ENCODE peak calls at places on chromosomes 3 and 15, in five cellular contexts. S is lung, P is cardiac muscle cell, R is body of pancreas, M is neural crest cell. H is an unnamed sample.

GRCh38 chr3:64238971-64239667 is 13.9 kb upstream of the PRICKLE2 start:
- DNase-seq in S (peak; percentile 38), P (peak; percentile 98), R (peak; percentile 61), M (no peak), H (no peak)

GRCh38 chr3:116863270-116863770 is 153.7 kb downstream of the TUSC7 start:
- DNase-seq in S (no peak), P (no peak), R (no peak), M (no peak), H (no peak)

GRCh38 chr3:88480822-88481221 is 331.1 kb downstream of the C3orf38 start:
- DNase-seq in S (no peak), P (peak; percentile 1), R (no peak), M (no peak), H (no peak)

GRCh38 chr3:11136871-11137626 is 17.2 kb upstream of the HRH1 start:
- DNase-seq in S (peak; percentile 47), P (peak; percentile 99), R (peak; percentile 31), M (no peak), H (no peak)

GRCh38 chr3:177333535-177334495 is 136.5 kb upstream of the TBL1XR1 start:
- DNase-seq in S (peak; percentile 30), P (peak; percentile 72), R (peak; percentile 48), M (no peak), H (no peak)

GRCh38 chr3:128889139-128889894 is 9.9 kb downstream of the ACAD9 start:
- DNase-seq in S (no peak), P (no peak), R (no peak), M (no peak), H (no peak)

GRCh38 chr15:40928975-40929729 is at the start of gene DLL4:
- DNase-seq in S (peak; percentile 78), P (peak; percentile 50), R (peak; percentile 69), M (peak; percentile 41), H (peak; percentile 71)

GRCh38 chr15:92797168-92798052 is 102.7 kb upstream of the CHD2 start:
- DNase-seq in S (no peak), P (peak; percentile 86), R (peak; percentile 84), M (no peak), H (peak; percentile 83)

GRCh38 chr15:70142322-70143191 is 44.8 kb upstream of the TLE3 start:
- DNase-seq in S (peak; percentile 44), P (peak; percentile 92), R (peak; percentile 46), M (no peak), H (peak; percentile 20)

GRCh38 chr3:187628169-187628568 is 42.0 kb downstream of the SST start:
- DNase-seq in S (no peak), P (no peak), R (no peak), M (no peak), H (peak; percentile 10)

GRCh38 chr3:121956363-121956762 is 62.2 kb downstream of the SLC15A2 start:
- DNase-seq in S (no peak), P (no peak), R (no peak), M (no peak), H (no peak)

GRCh38 chr3:70832035-70832795 is 519.8 kb upstream of the MDFIC2 start:
- DNase-seq in S (no peak), P (peak; percentile 88), R (peak; percentile 30), M (no peak), H (no peak)

GRCh38 chr3:187997490-187997889 is 156.5 kb upstream of the LPP start:
- DNase-seq in S (no peak), P (no peak), R (no peak), M (no peak), H (no peak)

GRCh38 chr3:38002291-38002876 is 11.8 kb downstream of the VILL start:
- DNase-seq in S (no peak), P (no peak), R (no peak), M (no peak), H (no peak)

GRCh38 chr15:35312355-35312754 is 227.3 kb upstream of the NANOGP8 start:
- DNase-seq in S (no peak), P (peak; percentile 22), R (no peak), M (no peak), H (no peak)

GRCh38 chr3:38458796-38459498 is 5.3 kb downstream of the ACVR2B start:
- DNase-seq in S (peak; percentile 69), P (peak; percentile 39), R (peak; percentile 90), M (no peak), H (no peak)

GRCh38 chr15:46034755-46035154 is 399.9 kb downstream of the SQOR start:
- DNase-seq in S (no peak), P (no peak), R (no peak), M (no peak), H (no peak)

GRCh38 chr15:73009306-73010091 is 42.8 kb upstream of the NEO1 start:
- DNase-seq in S (no peak), P (no peak), R (no peak), M (no peak), H (no peak)

GRCh38 chr15:62844564-62845235 is 197.8 kb upstream of the TPM1 start:
- DNase-seq in S (no peak), P (no peak), R (no peak), M (no peak), H (no peak)

DNA sequence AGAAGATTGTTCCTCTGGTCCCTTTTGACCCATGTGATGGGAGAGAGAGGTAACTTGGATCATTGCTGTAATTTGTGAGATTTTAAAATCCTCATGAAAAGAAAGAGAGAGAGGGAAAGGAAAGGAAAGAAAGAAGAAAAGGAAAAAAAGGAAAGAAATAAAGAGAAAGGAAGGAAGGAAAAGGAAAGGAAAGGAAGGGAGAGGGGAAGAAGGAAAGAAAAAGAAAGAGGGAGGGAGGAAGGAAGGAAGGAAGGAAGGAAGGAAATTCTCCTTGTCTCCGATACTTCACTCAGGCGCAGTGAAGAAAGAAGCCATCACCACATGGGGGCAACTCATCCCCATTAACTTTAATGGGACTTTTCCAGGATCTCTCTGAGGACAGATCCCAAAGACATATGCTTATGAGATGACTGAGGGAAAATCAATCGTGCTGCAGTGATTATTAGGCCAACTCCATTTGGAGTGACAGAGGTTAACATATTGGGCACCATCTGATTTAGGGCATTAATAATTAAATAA is 123.0 kb downstream of the MEGF11 start:
- DNase-seq in S (no peak), P (peak; percentile 6), R (no peak), M (no peak), H (no peak)
- TF ChIP-seq CTCF in S (no peak), P (peak; percentile 15), R (no peak), M (no peak), H (no peak)

DNA sequence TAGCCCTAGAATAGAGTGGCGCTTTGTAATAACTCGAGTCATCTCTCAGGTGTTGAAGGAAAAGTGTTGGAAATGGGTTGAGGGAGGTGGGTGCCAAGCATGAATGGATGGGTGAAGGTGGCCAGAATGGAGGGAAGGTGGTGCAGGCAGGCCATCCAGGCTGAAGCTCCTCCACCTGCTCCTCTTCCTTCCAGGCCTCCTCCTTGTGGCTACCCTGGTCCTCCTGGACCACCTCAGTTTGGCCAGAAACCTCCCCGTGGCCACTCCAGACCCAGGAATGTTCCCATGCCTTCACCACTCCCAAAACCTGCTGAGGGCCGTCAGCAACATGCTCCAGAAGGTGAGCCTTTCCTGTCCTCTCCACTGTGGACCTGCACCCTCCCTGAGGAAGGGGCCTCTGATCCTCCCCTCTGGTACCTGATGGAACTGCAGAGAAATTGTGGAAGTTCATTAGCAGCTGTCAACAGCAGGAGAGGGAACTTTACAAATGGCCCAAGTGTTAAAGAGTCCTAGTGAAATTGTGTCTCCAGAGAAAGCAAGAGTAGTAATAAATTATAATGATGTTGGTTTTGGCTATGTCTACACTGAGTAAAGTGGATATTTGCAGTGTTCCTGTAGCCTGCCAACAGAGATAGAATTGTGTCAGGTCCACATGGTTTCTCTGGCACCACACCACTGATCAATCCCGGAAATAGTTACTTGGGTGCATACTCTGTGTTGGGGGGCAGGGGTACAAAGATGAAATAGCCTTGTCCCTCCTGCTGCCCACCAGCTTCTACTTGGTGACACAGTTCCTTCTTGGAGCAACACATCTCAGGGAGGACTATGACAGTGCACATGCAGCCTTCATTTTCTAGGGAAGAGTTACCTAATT is 1.6 kb downstream of the IL12A start:
- DNase-seq in S (no peak), P (no peak), R (no peak), M (no peak), H (no peak)
- TF ChIP-seq CTCF in S (no peak), P (peak; percentile 8), R (no peak), M (no peak), H (no peak)

DNA sequence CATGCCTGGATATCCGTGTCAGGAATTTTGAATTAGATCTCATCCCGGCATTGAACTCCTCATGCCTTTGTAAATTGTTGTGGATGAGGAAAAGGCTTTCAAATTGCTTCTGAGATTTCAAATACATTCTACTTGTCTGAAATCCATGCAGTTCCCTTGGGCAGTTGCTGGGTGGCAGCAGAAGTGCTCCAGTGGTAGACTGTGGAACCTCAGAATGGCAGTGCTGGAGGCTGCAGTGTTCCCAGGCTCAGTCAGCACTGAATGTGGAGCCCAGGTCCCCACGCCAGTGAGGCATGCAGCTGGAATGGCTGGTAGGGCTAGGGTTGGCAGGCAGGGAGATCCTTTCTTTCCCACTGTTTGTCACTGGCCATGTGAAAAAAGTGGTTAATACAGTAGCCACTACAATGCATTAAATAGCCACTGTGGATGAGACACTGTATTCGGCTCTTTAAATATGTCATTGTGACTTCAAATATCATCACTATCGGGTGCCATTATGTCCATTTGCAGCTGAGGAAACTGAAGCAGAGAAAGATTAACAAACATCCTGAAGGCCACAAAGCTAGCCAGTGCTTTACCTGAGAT is 98.6 kb downstream of the TPRG1 start:
- DNase-seq in S (peak; percentile 54), P (peak; percentile 87), R (peak; percentile 75), M (peak; percentile 4), H (peak; percentile 82)
- TF ChIP-seq CTCF in S (peak; percentile 17), P (peak; percentile 83), R (peak; percentile 49), M (peak; percentile 69), H (peak; percentile 71)

DNA sequence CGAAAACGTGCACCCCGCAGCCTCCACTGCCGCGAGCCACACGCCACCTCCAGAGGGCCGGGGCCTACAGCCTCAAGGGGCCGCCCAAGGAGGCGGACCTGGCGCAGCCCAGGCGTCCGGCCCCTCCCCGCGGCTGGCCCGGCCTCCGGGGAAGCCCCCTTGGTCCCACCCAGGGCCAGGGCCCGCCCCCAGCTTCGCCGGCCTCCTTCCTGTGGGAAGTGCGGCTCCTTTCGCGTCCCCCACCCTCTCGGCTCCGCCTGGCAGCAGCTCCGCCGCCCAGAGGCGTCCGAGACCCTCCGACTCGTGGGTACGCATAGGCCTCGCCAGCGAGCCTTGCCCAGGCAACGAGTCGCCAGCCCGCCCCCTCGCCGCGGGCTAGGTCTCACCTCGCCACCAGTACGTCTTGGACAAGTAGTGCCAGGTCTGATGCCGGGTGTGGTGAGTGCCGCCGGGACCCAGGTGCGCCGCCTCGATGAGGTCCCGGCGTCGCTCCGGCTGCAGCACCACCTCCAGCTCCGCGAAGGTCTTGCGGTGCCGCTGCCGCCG is 640 bp downstream of the ZBTB11 start:
- DNase-seq in S (peak; percentile 95), P (peak; percentile 98), R (peak; percentile 93), M (peak; percentile 92), H (peak; percentile 98)
- TF ChIP-seq CTCF in S (no peak), P (no peak), R (no peak), M (no peak), H (peak; percentile 16)

GRCh38 chr3:58659051-58659675 is 7.4 kb downstream of the FAM3D start:
- DNase-seq in S (no peak), P (peak; percentile 72), R (peak; percentile 64), M (no peak), H (no peak)
- TF ChIP-seq CTCF in S (no peak), P (peak; percentile 55), R (peak; percentile 29), M (peak; percentile 46), H (no peak)

GRCh38 chr15:85414495-85414894 is 34.1 kb downstream of the AKAP13 start:
- DNase-seq in S (no peak), P (peak; percentile 55), R (no peak), M (no peak), H (peak; percentile 50)
- TF ChIP-seq CTCF in S (no peak), P (peak; percentile 25), R (no peak), M (no peak), H (peak; percentile 22)

GRCh38 chr15:58438956-58439355 is 7.2 kb downstream of the LIPC start:
- DNase-seq in S (no peak), P (peak; percentile 73), R (peak; percentile 60), M (peak; percentile 14), H (peak; percentile 46)
- TF ChIP-seq CTCF in S (no peak), P (peak; percentile 38), R (no peak), M (peak; percentile 50), H (peak; percentile 17)

GRCh38 chr3:173993299-173993698 is 595.8 kb downstream of the NLGN1 start:
- DNase-seq in S (no peak), P (peak; percentile 28), R (no peak), M (no peak), H (peak; percentile 9)
- TF ChIP-seq CTCF in S (no peak), P (peak; percentile 37), R (no peak), M (peak; percentile 56), H (peak; percentile 1)

H was measured in GM12865.